ENCODE peak calls at places on chromosomes 7 and 10, in four cellular contexts. M is astrocyte, A is ACHN, G is AG08396. J is an unnamed sample.

GRCh38 chr7:27640914-27641570 is 21.6 kb downstream of the HIBADH start:
- DNase-seq in M (peak), A (peak), G (peak), J (no peak)

GRCh38 chr10:26407406-26407969 is 30.7 kb upstream of the APBB1IP start:
- DNase-seq in M (peak), A (peak), G (peak), J (no peak)

GRCh38 chr10:17758200-17758599 is 6.2 kb downstream of the TMEM236 start:
- DNase-seq in M (no peak), A (no peak), G (no peak), J (no peak)

GRCh38 chr7:4783292-4783652 is 7.8 kb downstream of the AP5Z1 start:
- DNase-seq in M (no peak), A (no peak), G (no peak), J (no peak)

GRCh38 chr7:95501261-95501816 is 15.6 kb downstream of the ASB4 start:
- DNase-seq in M (peak), A (peak), G (no peak), J (no peak)

GRCh38 chr7:71868797-71869196 is 543.3 kb downstream of the CALN1 start:
- DNase-seq in M (peak), A (peak), G (peak), J (no peak)

GRCh38 chr7:32070051-32070405 is 179 bp downstream of the PDE1C start:
- DNase-seq in M (no peak), A (no peak), G (peak), J (no peak)

GRCh38 chr10:24899571-24899970 is 52.8 kb downstream of the PRTFDC1 start:
- DNase-seq in M (no peak), A (no peak), G (no peak), J (no peak)

GRCh38 chr7:140079121-140079536 is 16.4 kb upstream of the PARP12 start:
- DNase-seq in M (peak), A (peak), G (no peak), J (no peak)

GRCh38 chr10:28807760-28808613 is 130.7 kb downstream of the BAMBI start:
- DNase-seq in M (no peak), A (no peak), G (no peak), J (no peak)

GRCh38 chr7:80313716-80314115 is 179.1 kb downstream of the GNAI1 start:
- DNase-seq in M (no peak), A (no peak), G (no peak), J (no peak)

GRCh38 chr10:104349623-104350142 is 4.0 kb upstream of the CFAP58 start:
- DNase-seq in M (peak), A (no peak), G (no peak), J (no peak)

GRCh38 chr7:51666261-51666660 is 349.7 kb upstream of the COBL start:
- DNase-seq in M (no peak), A (no peak), G (no peak), J (no peak)

GRCh38 chr10:35191523-35191922 is 64.9 kb downstream of the CREM start:
- DNase-seq in M (peak), A (no peak), G (no peak), J (no peak)

GRCh38 chr10:4770766-4771553 is 55.0 kb upstream of the AKR1E2 start:
- DNase-seq in M (peak), A (peak), G (peak), J (no peak)

GRCh38 chr7:150974468-150975391 is 3.4 kb downstream of the KCNH2 start:
- DNase-seq in M (no peak), A (peak), G (peak), J (peak)

GRCh38 chr10:13659887-13660544 is 73.3 kb downstream of the PRPF18 start:
- DNase-seq in M (peak), A (peak), G (peak), J (peak)

GRCh38 chr10:31320179-31320597 is 1.2 kb downstream of the ZEB1 start:
- DNase-seq in M (peak), A (peak), G (peak), J (peak)

GRCh38 chr10:124029559-124029958 is 63.8 kb downstream of the CHST15 start:
- DNase-seq in M (no peak), A (no peak), G (no peak), J (no peak)

GRCh38 chr10:124508070-124508667 is 46.5 kb downstream of the LHPP start:
- DNase-seq in M (no peak), A (no peak), G (no peak), J (no peak)

GRCh38 chr10:22631646-22632278 is 82.6 kb downstream of the PIP4K2A start:
- DNase-seq in M (peak), A (peak), G (no peak), J (no peak)

GRCh38 chr7:74063223-74063641 is 20.4 kb upstream of the LIMK1 start:
- DNase-seq in M (no peak), A (no peak), G (no peak), J (no peak)

GRCh38 chr10:73414230-73414981 is 548 bp upstream of the ANXA7 start:
- DNase-seq in M (no peak), A (no peak), G (no peak), J (peak)

GRCh38 chr10:119176166-119176565 is 2.4 kb downstream of the PRDX3 start:
- DNase-seq in M (no peak), A (no peak), G (no peak), J (no peak)

GRCh38 chr7:81684513-81685262 is 85.2 kb downstream of the HGF start:
- DNase-seq in M (peak), A (peak), G (peak), J (peak)

GRCh38 chr10:69504576-69505250 is 53.4 kb downstream of the TSPAN15 start:
- DNase-seq in M (no peak), A (no peak), G (no peak), J (no peak)

GRCh38 chr10:87618470-87619423 is 40.9 kb upstream of the PAPSS2 start:
- DNase-seq in M (no peak), A (no peak), G (no peak), J (no peak)

GRCh38 chr7:100584046-100584676 is 1.8 kb downstream of the LRCH4 start:
- DNase-seq in M (no peak), A (no peak), G (no peak), J (no peak)

GRCh38 chr10:28328346-28328745 is 25.5 kb upstream of the MPP7 start:
- DNase-seq in M (peak), A (no peak), G (no peak), J (no peak)

GRCh38 chr10:5609952-5610616 is 56.3 kb downstream of the ASB13 start:
- DNase-seq in M (no peak), A (peak), G (no peak), J (no peak)